ENCODE peak calls at places on chromosomes 12 and 14, in four cellular contexts. G, A, U and Z are unnamed samples.

GRCh38 chr12:1801285-1801975 is 18.9 kb upstream of the LRTM2 start:
- DNase-seq in A (no peak), U (no peak), G (peak; percentile 44), Z (no peak)

GRCh38 chr12:109910969-109911348 is 10.9 kb downstream of the TCHP start:
- DNase-seq in U (no peak), A (no peak), G (peak; percentile 99), Z (peak; percentile 8)

GRCh38 chr12:68886636-68887572 is 46.1 kb downstream of the CPM start:
- DNase-seq in U (no peak), G (peak; percentile 29), A (no peak), Z (no peak)

GRCh38 chr12:124618291-124618902 is 51.0 kb upstream of the NCOR2 start:
- DNase-seq in U (no peak), G (no peak), A (no peak), Z (no peak)

GRCh38 chr12:503111-503761 is 43.5 kb downstream of the B4GALNT3 start:
- DNase-seq in A (peak; percentile 84), G (peak; percentile 75), U (no peak), Z (no peak)

GRCh38 chr12:91383106-91383505 is 200.5 kb upstream of the DCN start:
- DNase-seq in A (no peak), G (no peak), U (no peak), Z (no peak)

GRCh38 chr14:77707355-77707723 is 484 bp downstream of the ALKBH1 start:
- DNase-seq in A (no peak), G (peak; percentile 63), U (no peak), Z (no peak)

GRCh38 chr12:50222275-50222783 is 55.2 kb upstream of the CERS5 start:
- DNase-seq in U (no peak), G (peak; percentile 87), A (peak; percentile 33), Z (peak; percentile 30)

GRCh38 chr14:70576891-70577290 is 23.6 kb downstream of the MED6 start:
- DNase-seq in A (no peak), G (no peak), U (no peak), Z (no peak)

GRCh38 chr14:30894923-30895515 is 20.7 kb downstream of the COCH start:
- DNase-seq in A (no peak), U (no peak), G (no peak), Z (no peak)

DNA sequence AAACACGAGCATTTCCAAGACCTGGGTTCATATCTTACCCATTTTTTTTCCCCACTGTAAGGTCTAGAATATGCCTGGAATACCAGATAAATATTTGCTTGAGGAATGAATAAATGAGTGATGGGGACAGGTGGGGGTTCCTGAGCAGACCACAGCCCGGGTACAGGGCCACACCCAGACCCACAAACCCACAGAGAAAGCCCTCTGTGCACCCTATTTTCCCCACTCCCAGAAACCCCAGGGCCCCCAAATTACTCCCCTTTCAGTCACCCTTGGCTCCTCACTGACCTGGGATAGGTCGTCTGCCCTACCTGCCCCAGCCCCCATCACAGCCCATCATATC is 66.5 kb upstream of the DDX11 start:
- DNase-seq in G (no peak), U (no peak), A (no peak), Z (no peak)
- H3K4me1 ChIP-seq in G (no peaks in the 10 kb centered on the region), U (no peaks in the 10 kb centered on the region), A (no peaks in the 10 kb centered on the region), Z (no peaks in the 10 kb centered on the region)

DNA sequence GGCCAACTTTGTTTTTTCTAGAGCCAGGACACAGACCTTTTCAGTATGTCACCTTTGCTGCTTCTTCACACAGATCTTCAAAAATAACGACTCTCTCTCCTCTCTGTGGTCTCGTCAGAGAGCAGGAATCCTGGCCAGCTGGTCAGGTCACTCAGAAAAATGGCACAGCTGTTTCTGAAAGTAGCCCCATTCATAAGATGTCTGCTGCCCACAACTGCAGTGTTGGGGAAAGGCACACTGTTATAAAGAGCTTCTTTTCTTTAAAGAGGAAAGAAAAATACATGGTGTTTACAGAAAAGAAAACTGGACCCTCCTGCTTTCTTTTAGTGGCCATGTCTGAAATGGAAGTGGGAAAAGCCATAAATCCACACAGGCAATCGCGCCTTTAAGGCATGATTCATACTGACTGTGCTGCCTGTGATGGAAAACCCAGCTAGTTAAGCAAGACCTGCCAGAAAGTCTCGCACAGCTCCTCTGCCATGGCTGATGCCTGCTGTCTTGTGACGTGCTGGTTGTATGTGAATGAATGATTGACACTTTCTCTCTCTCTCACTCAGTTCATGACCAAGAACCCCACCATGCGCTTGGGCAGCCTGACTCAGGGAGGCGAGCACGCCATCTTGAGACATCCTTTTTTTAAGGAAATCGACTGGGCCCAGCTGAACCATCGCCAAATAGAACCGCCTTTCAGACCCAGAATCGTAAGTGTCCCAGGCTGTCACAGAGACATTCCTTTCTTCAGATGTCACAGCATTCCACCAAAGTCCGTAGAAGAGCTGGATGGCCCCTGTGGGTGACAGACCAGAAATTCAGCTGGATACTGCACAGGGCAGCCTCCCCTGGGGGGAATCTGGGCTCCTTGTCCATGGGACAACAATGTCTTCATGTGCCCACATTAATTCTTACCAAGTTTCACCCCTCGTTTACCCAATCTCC is 147.9 kb upstream of the HIF1A start:
- DNase-seq in G (no peak), U (no peak), A (no peak), Z (no peak)
- H3K4me1 ChIP-seq in G (no peaks in the 10 kb centered on the region), U (no peaks in the 10 kb centered on the region), A (peaks cover 28% of the 10 kb centered on the region), Z (peaks cover 14% of the 10 kb centered on the region)

GRCh38 chr12:12323118-12323517 is 26.9 kb downstream of the MANSC1 start:
- DNase-seq in U (no peak), G (no peak), A (no peak), Z (no peak)

GRCh38 chr12:12323606-12324005 is 26.4 kb downstream of the MANSC1 start:
- DNase-seq in A (no peak), G (no peak), U (no peak), Z (no peak)

GRCh38 chr12:12327802-12328201 is 22.2 kb downstream of the MANSC1 start:
- DNase-seq in U (peak; percentile 69), G (no peak), A (no peak), Z (peak; percentile 62)

GRCh38 chr12:12331244-12331771 is 18.7 kb downstream of the MANSC1 start:
- DNase-seq in U (no peak), A (no peak), G (peak; percentile 89), Z (no peak)

GRCh38 chr12:12326262-12326661 is 23.8 kb downstream of the MANSC1 start:
- DNase-seq in U (no peak), G (no peak), A (no peak), Z (no peak)
- H3K4me1 ChIP-seq in U (no peaks in the 10 kb centered on the region), G (no peaks in the 10 kb centered on the region), A (peaks cover 3% of the 10 kb centered on the region), Z (peaks cover 9% of the 10 kb centered on the region)

GRCh38 chr14:105135700-105136395 is 32.7 kb downstream of the JAG2 start:
- DNase-seq in U (no peak), A (no peak), G (peak; percentile 17), Z (no peak)
- H3K4me1 ChIP-seq in U (no peaks in the 10 kb centered on the region), A (no peaks in the 10 kb centered on the region), G (no peaks in the 10 kb centered on the region), Z (no peaks in the 10 kb centered on the region)

DNA sequence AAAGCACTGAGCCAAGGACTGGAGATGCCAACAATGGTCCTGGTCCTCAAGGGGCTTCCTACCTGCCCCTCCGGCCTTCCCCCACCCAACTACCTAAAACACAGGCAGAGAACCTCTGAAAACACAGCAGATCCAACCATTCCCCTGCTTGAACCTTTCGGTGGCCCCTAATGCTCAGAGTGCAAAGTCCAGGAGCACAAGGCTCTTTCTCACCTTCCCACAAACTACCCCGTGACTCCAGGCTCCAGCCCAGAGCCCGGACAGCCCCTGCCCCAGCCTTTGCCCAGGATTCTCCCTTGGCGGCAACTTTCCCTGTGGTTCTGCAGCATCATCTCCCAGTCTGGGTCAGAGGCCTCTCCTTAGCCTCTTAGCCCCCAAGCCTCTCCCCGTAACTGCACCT is 1.6 kb upstream of the CD9 start:
- DNase-seq in U (no peak), A (no peak), G (no peak), Z (no peak)
- H3K4me1 ChIP-seq in U (peaks cover 22% of the 10 kb centered on the region), A (peaks cover 55% of the 10 kb centered on the region), G (no peaks in the 10 kb centered on the region), Z (peaks cover 7% of the 10 kb centered on the region)

GRCh38 chr14:94571395-94571794 is 9.8 kb upstream of the SERPINA5 start:
- DNase-seq in U (no peak), A (no peak), G (no peak), Z (no peak)

GRCh38 chr14:94569381-94570001 is 8.2 kb downstream of the SERPINA4 start:
- DNase-seq in U (no peak), A (no peak), G (no peak), Z (no peak)

GRCh38 chr14:94571950-94572349 is 9.3 kb upstream of the SERPINA5 start:
- DNase-seq in G (no peak), A (no peak), U (no peak), Z (no peak)

GRCh38 chr14:94570002-94570400 is 8.8 kb downstream of the SERPINA4 start:
- DNase-seq in G (no peak), A (no peak), U (no peak), Z (no peak)

GRCh38 chr14:94570440-94570839 is 9.2 kb downstream of the SERPINA4 start:
- DNase-seq in A (no peak), G (no peak), U (no peak), Z (no peak)
- H3K4me1 ChIP-seq in A (peaks cover 6% of the 10 kb centered on the region), G (no peaks in the 10 kb centered on the region), U (no peaks in the 10 kb centered on the region), Z (no peaks in the 10 kb centered on the region)

GRCh38 chr12:111428081-111428727 is 22.5 kb downstream of the SH2B3 start:
- DNase-seq in A (no peak), G (no peak), U (no peak), Z (no peak)
- H3K4me1 ChIP-seq in A (peaks cover 65% of the 10 kb centered on the region), G (peaks cover 7% of the 10 kb centered on the region), U (peaks cover 24% of the 10 kb centered on the region), Z (peaks cover 92% of the 10 kb centered on the region)

DNA sequence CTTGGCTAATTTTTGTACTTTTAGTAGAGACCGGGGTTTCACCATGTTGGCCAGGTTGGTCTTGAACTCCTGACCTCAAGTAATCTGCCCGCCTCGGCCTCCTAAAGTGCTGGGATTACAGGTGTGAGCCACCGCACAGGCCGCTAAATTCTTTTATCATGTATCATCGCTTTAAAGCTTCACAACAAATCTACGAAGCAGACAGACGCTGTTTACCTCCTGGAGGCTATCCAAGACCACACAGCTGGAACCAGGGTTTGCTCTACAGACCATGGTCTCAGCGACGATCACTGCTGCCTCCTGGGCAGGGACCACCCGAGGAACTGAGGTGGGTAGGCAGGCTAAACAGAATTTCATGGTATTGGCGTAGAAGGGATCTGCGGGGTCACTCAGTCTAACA is 27.2 kb downstream of the KRT80 start:
- DNase-seq in G (no peak), A (no peak), U (no peak), Z (no peak)
- H3K4me1 ChIP-seq in G (no peaks in the 10 kb centered on the region), A (peaks cover 7% of the 10 kb centered on the region), U (no peaks in the 10 kb centered on the region), Z (peaks cover 28% of the 10 kb centered on the region)

DNA sequence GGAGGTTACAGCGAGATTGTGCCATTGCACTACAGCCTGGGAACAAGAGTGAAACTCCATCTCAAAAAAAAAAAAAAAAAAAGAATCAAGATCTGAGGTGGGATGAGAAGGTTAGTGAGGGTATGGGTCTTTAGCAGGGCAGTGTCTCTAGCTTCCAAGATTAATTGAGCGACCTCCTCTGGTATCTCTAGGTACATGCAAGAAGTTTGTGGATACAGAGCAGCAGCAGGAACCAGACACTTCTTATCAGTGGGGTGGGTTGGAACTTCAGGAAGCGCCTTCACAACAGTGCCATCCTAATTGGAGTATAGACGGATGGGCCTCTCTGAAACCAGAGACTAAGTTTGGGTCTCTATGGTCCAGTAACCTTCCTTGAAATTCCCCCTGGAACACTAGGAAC is 51.9 kb upstream of the CISTR start:
- DNase-seq in A (no peak), G (no peak), U (no peak), Z (no peak)
- H3K4me1 ChIP-seq in A (no peaks in the 10 kb centered on the region), G (no peaks in the 10 kb centered on the region), U (peaks cover 2% of the 10 kb centered on the region), Z (no peaks in the 10 kb centered on the region)